ENCODE peak calls at places on chromosome 12, in nine cellular contexts. One of them, this sample, is unnamed.

GRCh38 chr12:7638064-7638763 is 27.5 kb downstream of the APOBEC1 start:
- DNase-seq in AG09319: no peak
- DNase-seq in fibroblast of lung: peak
- DNase-seq in endothelial cell of umbilical vein: peak
- DNase-seq in iPS-NIHi11: peak
- DNase-seq in RPMI8226: no peak
- DNase-seq in ELF-1: peak
- DNase-seq in foreskin fibroblast: no peak
- DNase-seq in amniotic stem cell: no peak
- DNase-seq in this sample: no peak

GRCh38 chr12:6082613-6083012 is 41.9 kb downstream of the VWF start:
- DNase-seq in AG09319: no peak
- DNase-seq in fibroblast of lung: peak
- DNase-seq in endothelial cell of umbilical vein: no peak
- DNase-seq in iPS-NIHi11: no peak
- DNase-seq in RPMI8226: no peak
- DNase-seq in ELF-1: no peak
- DNase-seq in foreskin fibroblast: no peak
- DNase-seq in amniotic stem cell: no peak
- DNase-seq in this sample: peak

GRCh38 chr12:29316772-29317171 is 64.2 kb downstream of the ERGIC2 start:
- DNase-seq in AG09319: no peak
- DNase-seq in fibroblast of lung: peak
- DNase-seq in endothelial cell of umbilical vein: no peak
- DNase-seq in iPS-NIHi11: peak
- DNase-seq in RPMI8226: no peak
- DNase-seq in ELF-1: peak
- DNase-seq in foreskin fibroblast: peak
- DNase-seq in amniotic stem cell: no peak
- DNase-seq in this sample: peak

GRCh38 chr12:92045852-92046251 is 99.8 kb downstream of the BTG1 start:
- DNase-seq in AG09319: no peak
- DNase-seq in fibroblast of lung: no peak
- DNase-seq in endothelial cell of umbilical vein: no peak
- DNase-seq in iPS-NIHi11: no peak
- DNase-seq in RPMI8226: no peak
- DNase-seq in ELF-1: no peak
- DNase-seq in foreskin fibroblast: no peak
- DNase-seq in amniotic stem cell: no peak
- DNase-seq in this sample: no peak

GRCh38 chr12:82359115-82359478 is 768 bp downstream of the METTL25 start:
- DNase-seq in AG09319: no peak
- DNase-seq in fibroblast of lung: peak
- DNase-seq in endothelial cell of umbilical vein: no peak
- DNase-seq in iPS-NIHi11: peak
- DNase-seq in RPMI8226: peak
- DNase-seq in ELF-1: peak
- DNase-seq in foreskin fibroblast: peak
- DNase-seq in amniotic stem cell: no peak
- DNase-seq in this sample: peak

GRCh38 chr12:126910570-126910969 is 1356.4 kb upstream of the TMEM132C start:
- DNase-seq in AG09319: no peak
- DNase-seq in fibroblast of lung: no peak
- DNase-seq in endothelial cell of umbilical vein: no peak
- DNase-seq in iPS-NIHi11: no peak
- DNase-seq in RPMI8226: no peak
- DNase-seq in ELF-1: no peak
- DNase-seq in foreskin fibroblast: no peak
- DNase-seq in amniotic stem cell: no peak
- DNase-seq in this sample: no peak

GRCh38 chr12:14111230-14111865 is 129.9 kb upstream of the GRIN2B start:
- DNase-seq in AG09319: no peak
- DNase-seq in fibroblast of lung: no peak
- DNase-seq in endothelial cell of umbilical vein: no peak
- DNase-seq in iPS-NIHi11: peak
- DNase-seq in RPMI8226: peak
- DNase-seq in ELF-1: peak
- DNase-seq in foreskin fibroblast: no peak
- DNase-seq in amniotic stem cell: no peak
- DNase-seq in this sample: no peak

GRCh38 chr12:95881331-95881955 is 22.7 kb downstream of the SNRPF start:
- DNase-seq in AG09319: peak
- DNase-seq in fibroblast of lung: peak
- DNase-seq in endothelial cell of umbilical vein: no peak
- DNase-seq in iPS-NIHi11: no peak
- DNase-seq in RPMI8226: no peak
- DNase-seq in ELF-1: no peak
- DNase-seq in foreskin fibroblast: peak
- DNase-seq in amniotic stem cell: no peak
- DNase-seq in this sample: peak

GRCh38 chr12:70383886-70384285 is 17.8 kb downstream of the KCNMB4 start:
- DNase-seq in AG09319: no peak
- DNase-seq in fibroblast of lung: no peak
- DNase-seq in endothelial cell of umbilical vein: no peak
- DNase-seq in iPS-NIHi11: no peak
- DNase-seq in RPMI8226: no peak
- DNase-seq in ELF-1: peak
- DNase-seq in foreskin fibroblast: no peak
- DNase-seq in amniotic stem cell: no peak
- DNase-seq in this sample: no peak

GRCh38 chr12:30594509-30594908 is 101.2 kb downstream of the IPO8 start:
- DNase-seq in AG09319: no peak
- DNase-seq in fibroblast of lung: peak
- DNase-seq in endothelial cell of umbilical vein: no peak
- DNase-seq in iPS-NIHi11: no peak
- DNase-seq in RPMI8226: no peak
- DNase-seq in ELF-1: no peak
- DNase-seq in foreskin fibroblast: no peak
- DNase-seq in amniotic stem cell: no peak
- DNase-seq in this sample: peak

GRCh38 chr12:32889073-32889760 is 7.4 kb downstream of the PKP2 start:
- DNase-seq in AG09319: no peak
- DNase-seq in fibroblast of lung: peak
- DNase-seq in endothelial cell of umbilical vein: no peak
- DNase-seq in iPS-NIHi11: no peak
- DNase-seq in RPMI8226: no peak
- DNase-seq in ELF-1: no peak
- DNase-seq in foreskin fibroblast: no peak
- DNase-seq in amniotic stem cell: no peak
- DNase-seq in this sample: peak

GRCh38 chr12:103639983-103640382 is 52.9 kb downstream of the STAB2 start:
- DNase-seq in AG09319: no peak
- DNase-seq in fibroblast of lung: no peak
- DNase-seq in endothelial cell of umbilical vein: no peak
- DNase-seq in iPS-NIHi11: no peak
- DNase-seq in RPMI8226: no peak
- DNase-seq in ELF-1: no peak
- DNase-seq in foreskin fibroblast: no peak
- DNase-seq in amniotic stem cell: no peak
- DNase-seq in this sample: no peak

GRCh38 chr12:50581226-50582184 is 76.7 kb downstream of the DIP2B start:
- DNase-seq in AG09319: no peak
- DNase-seq in fibroblast of lung: peak
- DNase-seq in endothelial cell of umbilical vein: no peak
- DNase-seq in iPS-NIHi11: no peak
- DNase-seq in RPMI8226: no peak
- DNase-seq in ELF-1: no peak
- DNase-seq in foreskin fibroblast: peak
- DNase-seq in amniotic stem cell: no peak
- DNase-seq in this sample: peak

GRCh38 chr12:124906606-124907261 is 7.7 kb downstream of the UBC start:
- DNase-seq in AG09319: peak
- DNase-seq in fibroblast of lung: peak
- DNase-seq in endothelial cell of umbilical vein: peak
- DNase-seq in iPS-NIHi11: peak
- DNase-seq in RPMI8226: peak
- DNase-seq in ELF-1: peak
- DNase-seq in foreskin fibroblast: peak
- DNase-seq in amniotic stem cell: no peak
- DNase-seq in this sample: peak

GRCh38 chr12:62846506-62846905 is 88.4 kb downstream of the PPM1H start:
- DNase-seq in AG09319: no peak
- DNase-seq in fibroblast of lung: peak
- DNase-seq in endothelial cell of umbilical vein: no peak
- DNase-seq in iPS-NIHi11: no peak
- DNase-seq in RPMI8226: no peak
- DNase-seq in ELF-1: no peak
- DNase-seq in foreskin fibroblast: no peak
- DNase-seq in amniotic stem cell: no peak
- DNase-seq in this sample: peak

GRCh38 chr12:93111791-93112208 is 182.7 kb upstream of the EEA1 start:
- DNase-seq in AG09319: no peak
- DNase-seq in fibroblast of lung: no peak
- DNase-seq in endothelial cell of umbilical vein: peak
- DNase-seq in iPS-NIHi11: no peak
- DNase-seq in RPMI8226: no peak
- DNase-seq in ELF-1: no peak
- DNase-seq in foreskin fibroblast: no peak
- DNase-seq in amniotic stem cell: no peak
- DNase-seq in this sample: no peak

GRCh38 chr12:15962760-15963159 is 51.6 kb downstream of the DERA start:
- DNase-seq in AG09319: no peak
- DNase-seq in fibroblast of lung: peak
- DNase-seq in endothelial cell of umbilical vein: no peak
- DNase-seq in iPS-NIHi11: no peak
- DNase-seq in RPMI8226: no peak
- DNase-seq in ELF-1: no peak
- DNase-seq in foreskin fibroblast: peak
- DNase-seq in amniotic stem cell: no peak
- DNase-seq in this sample: peak

GRCh38 chr12:65824314-65824563 is at the start of gene HMGA2:
- DNase-seq in AG09319: peak
- DNase-seq in fibroblast of lung: no peak
- DNase-seq in endothelial cell of umbilical vein: peak
- DNase-seq in iPS-NIHi11: no peak
- DNase-seq in RPMI8226: no peak
- DNase-seq in ELF-1: no peak
- DNase-seq in foreskin fibroblast: peak
- DNase-seq in amniotic stem cell: peak
- DNase-seq in this sample: peak

GRCh38 chr12:57130941-57131340 is 2.7 kb downstream of the LRP1 start:
- DNase-seq in AG09319: no peak
- DNase-seq in fibroblast of lung: no peak
- DNase-seq in endothelial cell of umbilical vein: no peak
- DNase-seq in iPS-NIHi11: no peak
- DNase-seq in RPMI8226: no peak
- DNase-seq in ELF-1: no peak
- DNase-seq in foreskin fibroblast: no peak
- DNase-seq in amniotic stem cell: no peak
- DNase-seq in this sample: no peak

GRCh38 chr12:108772247-108772646 is 40.9 kb upstream of the CORO1C start:
- DNase-seq in AG09319: no peak
- DNase-seq in fibroblast of lung: no peak
- DNase-seq in endothelial cell of umbilical vein: no peak
- DNase-seq in iPS-NIHi11: no peak
- DNase-seq in RPMI8226: peak
- DNase-seq in ELF-1: peak
- DNase-seq in foreskin fibroblast: no peak
- DNase-seq in amniotic stem cell: no peak
- DNase-seq in this sample: no peak

GRCh38 chr12:116962197-116962596 is 51.4 kb downstream of the FBXW8 start:
- DNase-seq in AG09319: no peak
- DNase-seq in fibroblast of lung: no peak
- DNase-seq in endothelial cell of umbilical vein: no peak
- DNase-seq in iPS-NIHi11: no peak
- DNase-seq in RPMI8226: no peak
- DNase-seq in ELF-1: no peak
- DNase-seq in foreskin fibroblast: no peak
- DNase-seq in amniotic stem cell: no peak
- DNase-seq in this sample: no peak

GRCh38 chr12:53122961-53123468 is 19.7 kb downstream of the SOAT2 start:
- DNase-seq in AG09319: no peak
- DNase-seq in fibroblast of lung: peak
- DNase-seq in endothelial cell of umbilical vein: no peak
- DNase-seq in iPS-NIHi11: peak
- DNase-seq in RPMI8226: no peak
- DNase-seq in ELF-1: peak
- DNase-seq in foreskin fibroblast: peak
- DNase-seq in amniotic stem cell: no peak
- DNase-seq in this sample: peak

GRCh38 chr12:112172556-112173324 is 47.4 kb downstream of the TRAFD1 start:
- DNase-seq in AG09319: no peak
- DNase-seq in fibroblast of lung: no peak
- DNase-seq in endothelial cell of umbilical vein: no peak
- DNase-seq in iPS-NIHi11: no peak
- DNase-seq in RPMI8226: no peak
- DNase-seq in ELF-1: no peak
- DNase-seq in foreskin fibroblast: no peak
- DNase-seq in amniotic stem cell: no peak
- DNase-seq in this sample: no peak

GRCh38 chr12:54935235-54935951 is 49.2 kb downstream of the TESPA1 start:
- DNase-seq in AG09319: peak
- DNase-seq in fibroblast of lung: peak
- DNase-seq in endothelial cell of umbilical vein: peak
- DNase-seq in iPS-NIHi11: no peak
- DNase-seq in RPMI8226: peak
- DNase-seq in ELF-1: no peak
- DNase-seq in foreskin fibroblast: peak
- DNase-seq in amniotic stem cell: peak
- DNase-seq in this sample: peak

GRCh38 chr12:23083267-23083666 is 458.3 kb downstream of the ETNK1 start:
- DNase-seq in AG09319: peak
- DNase-seq in fibroblast of lung: peak
- DNase-seq in endothelial cell of umbilical vein: peak
- DNase-seq in iPS-NIHi11: no peak
- DNase-seq in RPMI8226: no peak
- DNase-seq in ELF-1: no peak
- DNase-seq in foreskin fibroblast: peak
- DNase-seq in amniotic stem cell: no peak
- DNase-seq in this sample: peak

GRCh38 chr12:30991466-30991865 is 64.9 kb downstream of the TSPAN11 start:
- DNase-seq in AG09319: no peak
- DNase-seq in fibroblast of lung: no peak
- DNase-seq in endothelial cell of umbilical vein: no peak
- DNase-seq in iPS-NIHi11: no peak
- DNase-seq in RPMI8226: no peak
- DNase-seq in ELF-1: no peak
- DNase-seq in foreskin fibroblast: no peak
- DNase-seq in amniotic stem cell: no peak
- DNase-seq in this sample: no peak

GRCh38 chr12:47302111-47302597 is 222.4 kb upstream of the AMIGO2 start:
- DNase-seq in AG09319: no peak
- DNase-seq in fibroblast of lung: peak
- DNase-seq in endothelial cell of umbilical vein: no peak
- DNase-seq in iPS-NIHi11: no peak
- DNase-seq in RPMI8226: no peak
- DNase-seq in ELF-1: peak
- DNase-seq in foreskin fibroblast: no peak
- DNase-seq in amniotic stem cell: no peak
- DNase-seq in this sample: no peak

GRCh38 chr12:110039085-110039807 is 9.1 kb downstream of the C12orf76 start:
- DNase-seq in AG09319: peak
- DNase-seq in fibroblast of lung: peak
- DNase-seq in endothelial cell of umbilical vein: peak
- DNase-seq in iPS-NIHi11: peak
- DNase-seq in RPMI8226: no peak
- DNase-seq in ELF-1: peak
- DNase-seq in foreskin fibroblast: peak
- DNase-seq in amniotic stem cell: peak
- DNase-seq in this sample: peak

GRCh38 chr12:22042981-22043669 is 2.9 kb upstream of the CMAS start:
- DNase-seq in AG09319: no peak
- DNase-seq in fibroblast of lung: peak
- DNase-seq in endothelial cell of umbilical vein: no peak
- DNase-seq in iPS-NIHi11: no peak
- DNase-seq in RPMI8226: no peak
- DNase-seq in ELF-1: no peak
- DNase-seq in foreskin fibroblast: peak
- DNase-seq in amniotic stem cell: no peak
- DNase-seq in this sample: peak

This sample was measured in astrocyte.